ENCODE peak calls at places on chromosomes 4 and X, in ten cellular contexts. E is naive thymus-derived CD4-positive, alpha-beta T cell; D is mucosa of descending colon; F is activated naive CD4-positive, alpha-beta T cell treated with anti-CD3 and anti-CD28 coated beads, Interleukin-2, amount 50 U/mL, for 72 hours; R is PC-3; Y is GM23338; Q is Panc1; H is naive B cell; U is HepG2; S is right cardiac atrium. T is an unnamed sample.

GRCh38 chr4:108081251-108081650 is 87.5 kb downstream of the LEF1 start:
- ATAC-seq in R (no peak), Q (no peak), U (no peak), D (no peak), F (peak), Y (no peak), S (no peak), E (peak), H (no peak), T (peak)

GRCh38 chr4:145681956-145682355 is 2.0 kb downstream of the C4orf51 start:
- ATAC-seq in Q (no peak), D (no peak), F (no peak), Y (no peak), U (no peak), H (no peak), E (no peak), S (no peak), R (no peak), T (no peak)

GRCh38 chr4:173500841-173501591 is 29.0 kb downstream of the HAND2 start:
- ATAC-seq in U (no peak), R (no peak), S (peak), D (no peak), H (peak), Q (no peak), Y (peak), E (no peak), F (no peak), T (peak)

GRCh38 chrX:150688911-150689451 is 4.2 kb upstream of the MTMR1 start:
- ATAC-seq in Y (peak), U (no peak), F (no peak), H (no peak), D (no peak), E (no peak), Q (peak), S (no peak), R (peak), T (no peak)

GRCh38 chr4:38740303-38740702 is 42.5 kb downstream of the TLR10 start:
- ATAC-seq in U (peak), D (peak), S (no peak), F (no peak), Y (no peak), Q (no peak), H (no peak), R (no peak), E (no peak), T (no peak)

GRCh38 chrX:106894978-106895452 is 8.1 kb downstream of the RIPPLY1 start:
- ATAC-seq in D (no peak), Y (no peak), F (no peak), R (peak), H (no peak), U (peak), E (no peak), S (peak), Q (peak), T (no peak)

GRCh38 chr4:82275431-82276423 is 98.1 kb downstream of the HNRNPD start:
- ATAC-seq in S (no peak), R (no peak), Q (no peak), H (peak), U (peak), Y (peak), D (no peak), F (peak), E (no peak), T (no peak)

GRCh38 chr4:26719954-26720552 is 136.2 kb downstream of the TBC1D19 start:
- ATAC-seq in U (no peak), H (no peak), F (no peak), Q (no peak), D (no peak), R (peak), S (no peak), Y (no peak), E (no peak), T (no peak)

GRCh38 chrX:19956923-19957322 is 33.9 kb downstream of the BCLAF3 start:
- ATAC-seq in E (no peak), U (no peak), F (no peak), H (no peak), Y (no peak), S (no peak), Q (no peak), D (no peak), R (no peak), T (no peak)

GRCh38 chr4:150164055-150164454 is 85.8 kb downstream of the DCLK2 start:
- ATAC-seq in E (no peak), R (no peak), S (peak), F (no peak), D (no peak), U (no peak), Y (no peak), Q (no peak), H (no peak), T (no peak)

GRCh38 chr4:121741751-121742150 is 23.2 kb downstream of the SMIM43 start:
- ATAC-seq in F (no peak), R (no peak), S (peak), D (no peak), Q (no peak), H (no peak), E (no peak), U (no peak), Y (no peak), T (no peak)

GRCh38 chrX:49037883-49038475 is 5.2 kb downstream of the TFE3 start:
- ATAC-seq in U (no peak), F (no peak), Q (no peak), R (no peak), H (no peak), D (no peak), Y (no peak), S (no peak), E (no peak), T (no peak)

GRCh38 chr4:6929735-6930464 is 20.3 kb downstream of the TBC1D14 start:
- ATAC-seq in H (no peak), Y (peak), U (peak), E (peak), R (no peak), Q (peak), F (no peak), D (peak), S (no peak), T (no peak)

GRCh38 chr4:7336732-7337131 is 98.0 kb downstream of the PSAPL1 start:
- ATAC-seq in D (no peak), H (no peak), Y (no peak), R (no peak), U (no peak), F (no peak), S (no peak), Q (no peak), E (no peak), T (no peak)

GRCh38 chrX:2629316-2630168 is 61.6 kb upstream of the CD99 start:
- ATAC-seq in U (no peak), R (no peak), E (peak), F (no peak), D (peak), Y (no peak), S (no peak), Q (no peak), H (peak), T (peak)

GRCh38 chr4:7929530-7929951 is 10.1 kb downstream of the AFAP1 start:
- ATAC-seq in Q (peak), U (peak), D (peak), R (peak), S (peak), E (no peak), F (no peak), H (no peak), Y (peak), T (no peak)

GRCh38 chr4:139898293-139898692 is 232.7 kb downstream of the MGST2 start:
- ATAC-seq in E (peak), Q (no peak), R (no peak), D (no peak), F (peak), U (no peak), Y (no peak), S (no peak), H (peak), T (peak)

GRCh38 chrX:15151267-15152196 is 118.4 kb downstream of the ASB9 start:
- ATAC-seq in D (no peak), Q (no peak), F (peak), E (peak), U (no peak), Y (no peak), R (no peak), H (no peak), S (no peak), T (peak)

GRCh38 chr4:143390764-143391163 is 54.1 kb downstream of the GAB1 start:
- ATAC-seq in E (no peak), R (no peak), Q (no peak), D (peak), S (peak), U (peak), Y (peak), F (no peak), H (peak), T (no peak)

GRCh38 chrX:12997898-12998687 is 23.2 kb downstream of the TMSB4X start:
- ATAC-seq in Q (no peak), E (no peak), S (peak), F (no peak), R (no peak), Y (no peak), D (peak), H (no peak), U (no peak), T (no peak)

GRCh38 chr4:82232891-82233290 is 140.9 kb downstream of the HNRNPD start:
- ATAC-seq in F (peak), U (no peak), E (no peak), R (no peak), H (no peak), D (no peak), S (no peak), Y (no peak), Q (no peak), T (no peak)

GRCh38 chr4:137267024-137267423 is 265.3 kb downstream of the PCDH18 start:
- ATAC-seq in D (no peak), Y (no peak), E (no peak), Q (no peak), S (peak), U (no peak), F (no peak), H (no peak), R (peak), T (no peak)

GRCh38 chrX:4787971-4788370 is 1074.5 kb upstream of the PRKX start:
- ATAC-seq in U (no peak), R (peak), H (no peak), E (no peak), F (no peak), Q (no peak), Y (no peak), S (no peak), D (no peak), T (no peak)

GRCh38 chrX:15410430-15410829 is 26.2 kb upstream of the VEGFD start:
- ATAC-seq in D (no peak), E (no peak), S (no peak), Q (no peak), Y (no peak), F (no peak), H (no peak), R (no peak), U (no peak), T (no peak)

GRCh38 chr4:31949045-31949444 is 1228.9 kb downstream of the PCDH7 start:
- ATAC-seq in S (no peak), E (no peak), R (peak), F (no peak), H (no peak), U (no peak), Y (no peak), D (no peak), Q (no peak), T (no peak)

GRCh38 chr4:152102184-152103000 is 341.6 kb upstream of the GATB start:
- ATAC-seq in F (peak), E (no peak), R (peak), D (no peak), Q (peak), H (no peak), S (no peak), Y (no peak), U (no peak), T (peak)

GRCh38 chr4:16532240-16532990 is 306.1 kb upstream of the TAPT1 start:
- ATAC-seq in Q (no peak), U (no peak), H (no peak), S (peak), R (no peak), D (no peak), Y (no peak), F (no peak), E (no peak), T (no peak)

GRCh38 chr4:15414601-15415091 is 13.2 kb upstream of the C1QTNF7 start:
- ATAC-seq in Y (no peak), S (peak), H (no peak), E (no peak), F (peak), R (peak), Q (no peak), U (no peak), D (peak), T (peak)

GRCh38 chr4:111778543-111778942 is 366.7 kb upstream of the FAM241A start:
- ATAC-seq in H (no peak), Y (peak), E (no peak), S (no peak), Q (no peak), D (no peak), F (no peak), U (peak), R (no peak), T (no peak)

GRCh38 chr4:7863911-7864681 is 75.6 kb downstream of the AFAP1 start:
- ATAC-seq in S (no peak), E (peak), H (no peak), R (no peak), Y (no peak), U (no peak), F (peak), D (no peak), Q (no peak), T (peak)

GRCh38 chr4:107066622-107067021 is 30.5 kb upstream of the DKK2 start:
- ATAC-seq in F (no peak), U (no peak), D (no peak), E (no peak), Y (no peak), H (no peak), R (no peak), S (no peak), Q (no peak), T (no peak)

GRCh38 chr4:184898793-184899192 is 73.0 kb upstream of the ACSL1 start:
- ATAC-seq in S (no peak), F (no peak), D (no peak), U (no peak), Y (no peak), R (no peak), Q (no peak), E (no peak), H (no peak), T (no peak)

GRCh38 chrX:47185241-47185640 is 8.4 kb upstream of the UBA1 start:
- ATAC-seq in H (no peak), R (no peak), E (no peak), Q (no peak), F (no peak), Y (no peak), D (no peak), U (no peak), S (no peak), T (no peak)

GRCh38 chrX:107050195-107050709 is 50.2 kb upstream of the MORC4 start:
- ATAC-seq in Y (no peak), F (no peak), E (no peak), D (no peak), R (no peak), S (no peak), Q (no peak), U (no peak), H (no peak), T (no peak)

GRCh38 chr4:15592799-15593198 is 62.4 kb downstream of the FBXL5 start:
- ATAC-seq in Y (no peak), H (no peak), R (no peak), E (no peak), S (no peak), U (no peak), D (no peak), Q (no peak), F (no peak), T (no peak)

GRCh38 chr4:155972098-155972497 is 18.4 kb upstream of the CTSO start:
- ATAC-seq in R (peak), D (no peak), Y (peak), U (peak), H (no peak), E (no peak), S (peak), F (no peak), Q (no peak), T (no peak)

GRCh38 chr4:65069177-65069576 is 601.1 kb downstream of the EPHA5 start:
- ATAC-seq in S (no peak), D (no peak), H (no peak), E (no peak), R (no peak), U (no peak), F (no peak), Q (no peak), Y (no peak), T (no peak)